ENCODE peak calls at places on chromosomes 1 and 21, in six cellular contexts. One of them, this sample, is unnamed.

GRCh38 chr1:154749078-154749760 is 120.9 kb downstream of the KCNN3 start:
- DNase-seq in T-helper 1 cell: no peak
- DNase-seq in stimulated activated CD4-positive, alpha-beta T cell treated with anti-CD3 and anti-CD28 coated beads, Interleukin-1b, Interleukin-23, amount 100 ng/mL, for 24 hours: no peak
- DNase-seq in tibial nerve: no peak
- DNase-seq in activated CD4-positive, alpha-beta T cell treated with anti-CD3 and anti-CD28 coated beads, Interleukin-2, amount 10 ng/mL, durations not matched to agents 7 days and 5 days: peak
- DNase-seq in activated naive CD4-positive, alpha-beta T cell: no peak
- DNase-seq in this sample: no peak

GRCh38 chr1:21327566-21328323 is 37.5 kb upstream of the ECE1 start:
- DNase-seq in T-helper 1 cell: no peak
- DNase-seq in stimulated activated CD4-positive, alpha-beta T cell treated with anti-CD3 and anti-CD28 coated beads, Interleukin-1b, Interleukin-23, amount 100 ng/mL, for 24 hours: no peak
- DNase-seq in tibial nerve: no peak
- DNase-seq in activated CD4-positive, alpha-beta T cell treated with anti-CD3 and anti-CD28 coated beads, Interleukin-2, amount 10 ng/mL, durations not matched to agents 7 days and 5 days: no peak
- DNase-seq in activated naive CD4-positive, alpha-beta T cell: no peak
- DNase-seq in this sample: no peak

GRCh38 chr1:109628540-109629321 is 9.1 kb downstream of the AMPD2 start:
- DNase-seq in T-helper 1 cell: no peak
- DNase-seq in stimulated activated CD4-positive, alpha-beta T cell treated with anti-CD3 and anti-CD28 coated beads, Interleukin-1b, Interleukin-23, amount 100 ng/mL, for 24 hours: no peak
- DNase-seq in tibial nerve: peak
- DNase-seq in activated CD4-positive, alpha-beta T cell treated with anti-CD3 and anti-CD28 coated beads, Interleukin-2, amount 10 ng/mL, durations not matched to agents 7 days and 5 days: peak
- DNase-seq in activated naive CD4-positive, alpha-beta T cell: no peak
- DNase-seq in this sample: no peak

GRCh38 chr21:31666445-31667010 is 7.0 kb downstream of the SOD1 start:
- DNase-seq in T-helper 1 cell: no peak
- DNase-seq in stimulated activated CD4-positive, alpha-beta T cell treated with anti-CD3 and anti-CD28 coated beads, Interleukin-1b, Interleukin-23, amount 100 ng/mL, for 24 hours: no peak
- DNase-seq in tibial nerve: no peak
- DNase-seq in activated CD4-positive, alpha-beta T cell treated with anti-CD3 and anti-CD28 coated beads, Interleukin-2, amount 10 ng/mL, durations not matched to agents 7 days and 5 days: no peak
- DNase-seq in activated naive CD4-positive, alpha-beta T cell: no peak
- DNase-seq in this sample: no peak

GRCh38 chr1:12539705-12540579 is 78.1 kb downstream of the DHRS3 start:
- DNase-seq in T-helper 1 cell: no peak
- DNase-seq in stimulated activated CD4-positive, alpha-beta T cell treated with anti-CD3 and anti-CD28 coated beads, Interleukin-1b, Interleukin-23, amount 100 ng/mL, for 24 hours: no peak
- DNase-seq in tibial nerve: peak
- DNase-seq in activated CD4-positive, alpha-beta T cell treated with anti-CD3 and anti-CD28 coated beads, Interleukin-2, amount 10 ng/mL, durations not matched to agents 7 days and 5 days: no peak
- DNase-seq in activated naive CD4-positive, alpha-beta T cell: no peak
- DNase-seq in this sample: no peak

GRCh38 chr1:227330279-227330678 is 12.0 kb upstream of the CDC42BPA start:
- DNase-seq in T-helper 1 cell: no peak
- DNase-seq in stimulated activated CD4-positive, alpha-beta T cell treated with anti-CD3 and anti-CD28 coated beads, Interleukin-1b, Interleukin-23, amount 100 ng/mL, for 24 hours: no peak
- DNase-seq in tibial nerve: no peak
- DNase-seq in activated CD4-positive, alpha-beta T cell treated with anti-CD3 and anti-CD28 coated beads, Interleukin-2, amount 10 ng/mL, durations not matched to agents 7 days and 5 days: no peak
- DNase-seq in activated naive CD4-positive, alpha-beta T cell: no peak
- DNase-seq in this sample: no peak

GRCh38 chr21:45613396-45613795 is 30.1 kb upstream of the PCBP3 start:
- DNase-seq in T-helper 1 cell: no peak
- DNase-seq in stimulated activated CD4-positive, alpha-beta T cell treated with anti-CD3 and anti-CD28 coated beads, Interleukin-1b, Interleukin-23, amount 100 ng/mL, for 24 hours: no peak
- DNase-seq in tibial nerve: no peak
- DNase-seq in activated CD4-positive, alpha-beta T cell treated with anti-CD3 and anti-CD28 coated beads, Interleukin-2, amount 10 ng/mL, durations not matched to agents 7 days and 5 days: no peak
- DNase-seq in activated naive CD4-positive, alpha-beta T cell: no peak
- DNase-seq in this sample: no peak

GRCh38 chr1:28298438-28298837 is 30.4 kb upstream of the MED18 start:
- DNase-seq in T-helper 1 cell: no peak
- DNase-seq in stimulated activated CD4-positive, alpha-beta T cell treated with anti-CD3 and anti-CD28 coated beads, Interleukin-1b, Interleukin-23, amount 100 ng/mL, for 24 hours: no peak
- DNase-seq in tibial nerve: no peak
- DNase-seq in activated CD4-positive, alpha-beta T cell treated with anti-CD3 and anti-CD28 coated beads, Interleukin-2, amount 10 ng/mL, durations not matched to agents 7 days and 5 days: no peak
- DNase-seq in activated naive CD4-positive, alpha-beta T cell: no peak
- DNase-seq in this sample: no peak

GRCh38 chr1:184350573-184350972 is 36.3 kb upstream of the C1orf21 start:
- DNase-seq in T-helper 1 cell: no peak
- DNase-seq in stimulated activated CD4-positive, alpha-beta T cell treated with anti-CD3 and anti-CD28 coated beads, Interleukin-1b, Interleukin-23, amount 100 ng/mL, for 24 hours: no peak
- DNase-seq in tibial nerve: no peak
- DNase-seq in activated CD4-positive, alpha-beta T cell treated with anti-CD3 and anti-CD28 coated beads, Interleukin-2, amount 10 ng/mL, durations not matched to agents 7 days and 5 days: no peak
- DNase-seq in activated naive CD4-positive, alpha-beta T cell: no peak
- DNase-seq in this sample: no peak

GRCh38 chr1:165930961-165931360 is 103.5 kb downstream of the UCK2 start:
- DNase-seq in T-helper 1 cell: no peak
- DNase-seq in stimulated activated CD4-positive, alpha-beta T cell treated with anti-CD3 and anti-CD28 coated beads, Interleukin-1b, Interleukin-23, amount 100 ng/mL, for 24 hours: no peak
- DNase-seq in tibial nerve: no peak
- DNase-seq in activated CD4-positive, alpha-beta T cell treated with anti-CD3 and anti-CD28 coated beads, Interleukin-2, amount 10 ng/mL, durations not matched to agents 7 days and 5 days: no peak
- DNase-seq in activated naive CD4-positive, alpha-beta T cell: no peak
- DNase-seq in this sample: no peak

GRCh38 chr1:195791796-195792195 is 816.4 kb downstream of the KCNT2 start:
- DNase-seq in T-helper 1 cell: no peak
- DNase-seq in stimulated activated CD4-positive, alpha-beta T cell treated with anti-CD3 and anti-CD28 coated beads, Interleukin-1b, Interleukin-23, amount 100 ng/mL, for 24 hours: no peak
- DNase-seq in tibial nerve: no peak
- DNase-seq in activated CD4-positive, alpha-beta T cell treated with anti-CD3 and anti-CD28 coated beads, Interleukin-2, amount 10 ng/mL, durations not matched to agents 7 days and 5 days: no peak
- DNase-seq in activated naive CD4-positive, alpha-beta T cell: no peak
- DNase-seq in this sample: no peak

GRCh38 chr1:102799496-102799895 is 308.8 kb downstream of the COL11A1 start:
- DNase-seq in T-helper 1 cell: no peak
- DNase-seq in stimulated activated CD4-positive, alpha-beta T cell treated with anti-CD3 and anti-CD28 coated beads, Interleukin-1b, Interleukin-23, amount 100 ng/mL, for 24 hours: no peak
- DNase-seq in tibial nerve: no peak
- DNase-seq in activated CD4-positive, alpha-beta T cell treated with anti-CD3 and anti-CD28 coated beads, Interleukin-2, amount 10 ng/mL, durations not matched to agents 7 days and 5 days: no peak
- DNase-seq in activated naive CD4-positive, alpha-beta T cell: no peak
- DNase-seq in this sample: no peak

GRCh38 chr1:27760411-27760810 is 12.6 kb upstream of the STX12 start:
- DNase-seq in T-helper 1 cell: no peak
- DNase-seq in stimulated activated CD4-positive, alpha-beta T cell treated with anti-CD3 and anti-CD28 coated beads, Interleukin-1b, Interleukin-23, amount 100 ng/mL, for 24 hours: no peak
- DNase-seq in tibial nerve: no peak
- DNase-seq in activated CD4-positive, alpha-beta T cell treated with anti-CD3 and anti-CD28 coated beads, Interleukin-2, amount 10 ng/mL, durations not matched to agents 7 days and 5 days: no peak
- DNase-seq in activated naive CD4-positive, alpha-beta T cell: no peak
- DNase-seq in this sample: no peak

GRCh38 chr21:45098867-45099266 is 24.5 kb downstream of the ADARB1 start:
- DNase-seq in T-helper 1 cell: no peak
- DNase-seq in stimulated activated CD4-positive, alpha-beta T cell treated with anti-CD3 and anti-CD28 coated beads, Interleukin-1b, Interleukin-23, amount 100 ng/mL, for 24 hours: no peak
- DNase-seq in tibial nerve: no peak
- DNase-seq in activated CD4-positive, alpha-beta T cell treated with anti-CD3 and anti-CD28 coated beads, Interleukin-2, amount 10 ng/mL, durations not matched to agents 7 days and 5 days: no peak
- DNase-seq in activated naive CD4-positive, alpha-beta T cell: no peak
- DNase-seq in this sample: no peak

GRCh38 chr1:72830606-72831390 is 548.5 kb upstream of the NEGR1 start:
- DNase-seq in T-helper 1 cell: no peak
- DNase-seq in stimulated activated CD4-positive, alpha-beta T cell treated with anti-CD3 and anti-CD28 coated beads, Interleukin-1b, Interleukin-23, amount 100 ng/mL, for 24 hours: no peak
- DNase-seq in tibial nerve: no peak
- DNase-seq in activated CD4-positive, alpha-beta T cell treated with anti-CD3 and anti-CD28 coated beads, Interleukin-2, amount 10 ng/mL, durations not matched to agents 7 days and 5 days: no peak
- DNase-seq in activated naive CD4-positive, alpha-beta T cell: no peak
- DNase-seq in this sample: no peak